ENCODE peak calls at places on chromosomes 11 and 22, in six cellular contexts. J is esophagus muscularis mucosa, K is right lobe of liver, L is tibial nerve, W is sigmoid colon, U is heart left ventricle. C is an unnamed sample.

GRCh38 chr11:56841210-56841810 is 92.8 kb upstream of the OR9G4 start:
- DNase-seq in J (no peak), K (no peak), L (no peak), W (no peak), U (peak; percentile 22), C (peak; percentile 20)

GRCh38 chr11:35178862-35179261 is 39.9 kb downstream of the CD44 start:
- DNase-seq in J (no peak), K (no peak), L (no peak), W (no peak), U (no peak), C (no peak)

GRCh38 chr11:96964661-96965060 is 574.8 kb downstream of the JRKL start:
- DNase-seq in J (no peak), K (no peak), L (no peak), W (no peak), U (no peak), C (no peak)

GRCh38 chr22:38870791-38871359 is 1.1 kb downstream of the CBX6 start:
- DNase-seq in J (no peak), K (no peak), L (no peak), W (no peak), U (no peak), C (no peak)

GRCh38 chr11:117520201-117520600 is 192.5 kb downstream of the CEP164 start:
- DNase-seq in J (no peak), K (no peak), L (no peak), W (no peak), U (no peak), C (no peak)

GRCh38 chr11:121071456-121072236 is 29.4 kb upstream of the TECTA start:
- DNase-seq in J (no peak), K (no peak), L (no peak), W (no peak), U (no peak), C (no peak)

GRCh38 chr11:46677991-46678740 is 22.3 kb downstream of the ARHGAP1 start:
- DNase-seq in J (no peak), K (peak; percentile 27), L (no peak), W (no peak), U (no peak), C (no peak)

GRCh38 chr22:40212126-40212525 is 34.4 kb downstream of the TNRC6B start:
- DNase-seq in J (no peak), K (no peak), L (no peak), W (no peak), U (peak; percentile 32), C (no peak)

GRCh38 chr22:27918351-27919221 is 470 bp downstream of the PITPNB start:
- DNase-seq in J (peak; percentile 92), K (peak; percentile 72), L (peak; percentile 15), W (peak; percentile 78), U (peak; percentile 72), C (peak; percentile 66)

GRCh38 chr11:68641880-68642279 is 42.5 kb upstream of the GAL start:
- DNase-seq in J (no peak), K (no peak), L (no peak), W (no peak), U (no peak), C (no peak)

GRCh38 chr11:32960553-32961164 is 55.0 kb upstream of the DEPDC7 start:
- DNase-seq in J (no peak), K (no peak), L (no peak), W (no peak), U (no peak), C (no peak)

GRCh38 chr11:123430736-123431356 is 777 bp downstream of the GRAMD1B start:
- DNase-seq in J (no peak), K (peak; percentile 83), L (peak; percentile 40), W (peak; percentile 78), U (peak; percentile 72), C (peak; percentile 68)

GRCh38 chr11:20367313-20367948 is 3.9 kb downstream of the HTATIP2 start:
- DNase-seq in J (no peak), K (no peak), L (no peak), W (peak; percentile 81), U (no peak), C (peak; percentile 45)

GRCh38 chr22:37281646-37282384 is 493 bp upstream of the CYTH4 start:
- DNase-seq in J (no peak), K (no peak), L (no peak), W (no peak), U (no peak), C (no peak)

GRCh38 chr11:78295347-78295746 is 106.6 kb downstream of the USP35 start:
- DNase-seq in J (no peak), K (no peak), L (no peak), W (no peak), U (no peak), C (no peak)

GRCh38 chr11:57325735-57326048 is 940 bp upstream of the TNKS1BP1 start:
- DNase-seq in J (no peak), K (no peak), L (peak; percentile 42), W (peak; percentile 83), U (peak; percentile 56), C (peak; percentile 67)

DNA sequence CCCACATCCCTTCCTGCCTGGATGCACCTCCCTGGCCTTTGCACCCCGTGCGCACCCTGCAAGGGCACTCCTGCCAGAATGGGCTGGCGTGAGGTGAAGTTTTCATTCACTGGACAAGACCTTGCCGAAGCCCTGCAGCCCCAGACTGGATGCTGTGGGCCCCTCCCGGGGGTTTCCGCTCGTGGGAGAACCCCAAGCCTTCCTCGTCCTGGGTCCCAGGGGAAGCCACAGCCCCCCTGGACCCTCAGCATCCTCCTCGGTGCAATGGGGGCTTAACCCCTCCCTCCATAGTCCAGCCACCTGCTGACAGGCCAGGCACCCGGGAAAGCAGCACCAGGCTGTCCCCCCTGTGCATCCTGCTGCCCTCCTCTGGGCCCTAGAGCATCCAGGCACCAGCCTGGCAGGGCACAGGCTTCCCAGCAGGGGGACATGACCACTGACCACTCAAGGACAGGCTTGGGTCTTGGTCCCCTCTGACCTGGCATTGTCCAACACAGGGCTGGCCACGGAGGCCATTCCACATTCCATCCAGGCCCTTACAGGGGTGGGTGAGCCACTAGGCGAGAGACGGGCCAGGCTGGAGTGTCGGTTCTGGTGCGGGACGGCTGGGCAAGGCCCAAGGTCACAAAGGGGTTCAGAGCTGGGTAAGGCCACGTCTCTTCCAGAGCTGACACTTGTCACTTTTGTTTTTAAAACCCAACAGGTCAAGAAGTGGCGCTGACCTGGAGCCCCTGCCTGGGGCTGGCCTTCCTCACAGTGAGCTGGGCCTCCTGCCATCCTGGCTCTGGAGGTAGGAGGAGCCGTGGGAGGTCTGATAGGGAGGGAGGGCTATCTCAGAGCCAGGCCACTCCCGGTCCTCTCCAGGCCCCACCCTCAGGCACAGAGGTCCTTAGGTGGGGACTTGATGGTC is 41.5 kb upstream of the PPARA start:
- DNase-seq in J (no peak), K (peak; percentile 83), L (no peak), W (peak; percentile 87), U (peak; percentile 75), C (peak; percentile 72)
- TF ChIP-seq CTCF in J (no peak), K (no peak), L (no peak), W (no peak), U (no peak), C (no peak)

GRCh38 chr11:10693509-10694071 is at the start of gene IRAG1:
- DNase-seq in J (no peak), K (peak; percentile 61), L (peak; percentile 24), W (peak; percentile 92), U (peak; percentile 68), C (peak; percentile 72)

GRCh38 chr11:10692716-10693115 is 839 bp downstream of the IRAG1 start:
- DNase-seq in J (no peak), K (no peak), L (no peak), W (no peak), U (no peak), C (no peak)

GRCh38 chr11:10683429-10683828 is 10.1 kb downstream of the IRAG1 start:
- DNase-seq in J (no peak), K (no peak), L (no peak), W (no peak), U (no peak), C (no peak)

DNA sequence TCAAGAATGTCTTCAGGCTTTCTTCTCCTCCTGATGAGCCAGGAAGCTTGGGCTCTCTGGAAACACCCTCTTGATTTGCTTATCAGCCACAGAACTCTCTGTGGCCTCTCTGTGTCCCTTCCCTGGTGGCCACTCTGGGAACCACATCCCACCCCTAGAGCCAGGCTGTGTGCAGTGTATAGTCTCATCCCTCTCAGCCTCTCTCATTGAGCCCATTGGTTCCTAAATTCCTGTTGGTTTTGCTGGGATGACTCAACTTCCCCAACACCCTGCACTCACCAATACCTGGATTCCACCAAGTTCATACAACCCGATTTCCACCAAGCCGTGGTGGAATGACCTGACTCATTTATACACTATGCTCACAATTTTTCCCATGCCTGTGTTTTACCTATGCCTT is 5.2 kb downstream of the IRAG1 start:
- DNase-seq in J (no peak), K (no peak), L (no peak), W (no peak), U (no peak), C (no peak)
- H3K27ac ChIP-seq in J (peak overlapping the region; percentile 53), K (no peak overlapping the region), L (no peak overlapping the region), W (peak overlapping the region; percentile 95), U (no peak overlapping the region), C (no peak overlapping the region)

GRCh38 chr22:24953294-24954113 is 988 bp downstream of the KIAA1671 start:
- DNase-seq in J (no peak), K (peak; percentile 65), L (no peak), W (peak; percentile 69), U (peak; percentile 53), C (peak; percentile 56)

GRCh38 chr22:24954114-24954463 is 1.6 kb downstream of the KIAA1671 start:
- DNase-seq in J (no peak), K (no peak), L (no peak), W (no peak), U (no peak), C (no peak)

GRCh38 chr22:24950272-24950902 is 2.1 kb upstream of the KIAA1671 start:
- DNase-seq in J (no peak), K (no peak), L (no peak), W (no peak), U (no peak), C (no peak)

GRCh38 chr22:24952837-24953293 is 349 bp downstream of the KIAA1671 start:
- DNase-seq in J (no peak), K (no peak), L (no peak), W (peak; percentile 78), U (peak; percentile 33), C (peak; percentile 71)

GRCh38 chr22:24951942-24952836 is at the start of gene KIAA1671:
- DNase-seq in J (no peak), K (peak; percentile 97), L (peak; percentile 76), W (peak; percentile 88), U (peak; percentile 89), C (peak; percentile 94)
- TF ChIP-seq POLR2A in J (no peak), K (peak; percentile 81), L (peak; percentile 35), W (no peak), U (peak; percentile 56), C (peak; percentile 39)

DNA sequence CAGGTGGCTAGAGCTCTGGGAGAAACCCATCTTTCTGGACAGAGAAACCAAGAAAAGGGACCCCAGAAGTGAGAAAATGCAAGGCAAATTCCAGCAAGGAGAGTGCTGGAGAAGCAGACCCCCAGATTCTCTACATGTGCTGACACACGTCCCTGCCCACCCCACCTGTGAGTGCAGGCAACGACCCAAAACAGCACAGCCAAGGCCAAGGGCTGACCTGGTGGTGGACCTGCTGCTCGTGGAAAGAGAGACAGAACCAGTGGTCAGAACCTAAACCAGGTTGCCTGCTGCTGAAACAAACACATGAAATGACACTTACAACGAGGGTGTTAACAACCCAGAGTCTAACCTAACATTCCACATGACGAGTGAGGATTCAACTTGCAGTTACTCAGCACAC is 24.6 kb downstream of the TRMU start:
- DNase-seq in J (no peak), K (peak; percentile 47), L (no peak), W (no peak), U (no peak), C (no peak)
- TF ChIP-seq CTCF in J (no peak), K (no peak), L (no peak), W (no peak), U (no peak), C (no peak)